ENCODE peak calls at places on chromosomes 11 and 22, in four cellular contexts. S is activated CD4-positive, alpha-beta T cell treated with anti-CD3 and anti-CD28 coated beads for 1 hour; V is nephron progenitor cell; P is HT1080. C is an unnamed sample.

GRCh38 chr22:33247758-33248157 is 189.6 kb upstream of the SYN3 start:
- DNase-seq in S (no peak), V (no peak), P (peak), C (no peak)

GRCh38 chr11:119983240-119983732 is 154.6 kb downstream of the TRIM29 start:
- DNase-seq in S (no peak), V (no peak), P (no peak), C (no peak)

GRCh38 chr11:112734207-112734606 is 227.0 kb upstream of the NCAM1 start:
- DNase-seq in S (no peak), V (peak), P (peak), C (no peak)

GRCh38 chr22:35893698-35894097 is 134.9 kb downstream of the RBFOX2 start:
- DNase-seq in S (no peak), V (no peak), P (no peak), C (no peak)

GRCh38 chr22:30265851-30266444 is 703 bp downstream of the OSM start:
- DNase-seq in S (peak), V (no peak), P (no peak), C (no peak)

GRCh38 chr11:10395196-10395897 is 59.7 kb upstream of the AMPD3 start:
- DNase-seq in S (no peak), V (no peak), P (no peak), C (no peak)

GRCh38 chr11:43868852-43869567 is 11.6 kb upstream of the ALKBH3 start:
- DNase-seq in S (no peak), V (no peak), P (peak), C (no peak)

GRCh38 chr11:118276422-118276821 is 12.3 kb upstream of the MPZL2 start:
- DNase-seq in S (no peak), V (no peak), P (no peak), C (no peak)

GRCh38 chr11:85776951-85777602 is 33.9 kb downstream of the SYTL2 start:
- DNase-seq in S (no peak), V (no peak), P (peak), C (no peak)